ENCODE peak calls at places on chromosomes 7 and 10, in six cellular contexts. One of them, this sample, is unnamed.

GRCh38 chr7:51590746-51591145 is 274.1 kb upstream of the COBL start:
- DNase-seq in H1: peak
- DNase-seq in IMR-90: no peak
- DNase-seq in neuronal stem cell: no peak
- DNase-seq in H9: peak
- DNase-seq in mesenchymal stem cell: no peak
- DNase-seq in this sample: peak

GRCh38 chr10:31630866-31631567 is 297.6 kb downstream of the ARHGAP12 start:
- DNase-seq in H1: no peak
- DNase-seq in IMR-90: no peak
- DNase-seq in neuronal stem cell: no peak
- DNase-seq in H9: no peak
- DNase-seq in mesenchymal stem cell: peak
- DNase-seq in this sample: no peak

GRCh38 chr7:7100432-7100849 is 81.9 kb upstream of the C1GALT1 start:
- DNase-seq in mesenchymal stem cell: peak
- DNase-seq in H9: peak
- DNase-seq in H1: peak
- DNase-seq in neuronal stem cell: peak
- DNase-seq in IMR-90: no peak
- DNase-seq in this sample: peak

GRCh38 chr10:3689871-3690510 is 95.0 kb downstream of the KLF6 start:
- DNase-seq in mesenchymal stem cell: no peak
- DNase-seq in neuronal stem cell: no peak
- DNase-seq in IMR-90: peak
- DNase-seq in H9: no peak
- DNase-seq in H1: no peak
- DNase-seq in this sample: no peak

GRCh38 chr10:49651039-49651835 is 28.2 kb upstream of the C10orf53 start:
- DNase-seq in neuronal stem cell: no peak
- DNase-seq in mesenchymal stem cell: no peak
- DNase-seq in H1: no peak
- DNase-seq in IMR-90: no peak
- DNase-seq in H9: peak
- DNase-seq in this sample: no peak

GRCh38 chr7:110399421-110399820 is 691.5 kb upstream of the LRRN3 start:
- DNase-seq in mesenchymal stem cell: no peak
- DNase-seq in IMR-90: peak
- DNase-seq in H1: no peak
- DNase-seq in neuronal stem cell: no peak
- DNase-seq in H9: no peak
- DNase-seq in this sample: no peak

GRCh38 chr10:116104210-116104932 is 168.6 kb downstream of the GFRA1 start:
- DNase-seq in H1: no peak
- DNase-seq in IMR-90: no peak
- DNase-seq in H9: no peak
- DNase-seq in mesenchymal stem cell: no peak
- DNase-seq in neuronal stem cell: no peak
- DNase-seq in this sample: no peak

GRCh38 chr10:78071140-78071856 is 37.6 kb downstream of the RPS24 start:
- DNase-seq in IMR-90: no peak
- DNase-seq in mesenchymal stem cell: no peak
- DNase-seq in neuronal stem cell: no peak
- DNase-seq in H9: no peak
- DNase-seq in H1: no peak
- DNase-seq in this sample: no peak

GRCh38 chr7:68730871-68731403 is 867.3 kb upstream of the AUTS2 start:
- DNase-seq in IMR-90: no peak
- DNase-seq in neuronal stem cell: no peak
- DNase-seq in H9: no peak
- DNase-seq in H1: no peak
- DNase-seq in mesenchymal stem cell: no peak
- DNase-seq in this sample: no peak

GRCh38 chr10:34489436-34489835 is 325.7 kb downstream of the PARD3 start:
- DNase-seq in mesenchymal stem cell: no peak
- DNase-seq in neuronal stem cell: no peak
- DNase-seq in IMR-90: no peak
- DNase-seq in H9: no peak
- DNase-seq in H1: no peak
- DNase-seq in this sample: no peak
- H2BK15ac ChIP-seq in mesenchymal stem cell: no peak
- H2BK15ac ChIP-seq in neuronal stem cell: no peak
- H2BK15ac ChIP-seq in IMR-90: no peak
- H2BK15ac ChIP-seq in H9: no peak
- H2BK15ac ChIP-seq in H1: no peak
- H2BK15ac ChIP-seq in this sample: no peak

GRCh38 chr10:35890970-35891330 is 248.9 kb upstream of the FZD8 start:
- DNase-seq in H1: no peak
- DNase-seq in mesenchymal stem cell: peak
- DNase-seq in neuronal stem cell: no peak
- DNase-seq in IMR-90: no peak
- DNase-seq in H9: no peak
- DNase-seq in this sample: no peak
- H2BK15ac ChIP-seq in H1: no peak
- H2BK15ac ChIP-seq in mesenchymal stem cell: no peak
- H2BK15ac ChIP-seq in neuronal stem cell: no peak
- H2BK15ac ChIP-seq in IMR-90: peak
- H2BK15ac ChIP-seq in H9: no peak
- H2BK15ac ChIP-seq in this sample: no peak

GRCh38 chr10:13827418-13827817 is 240.7 kb downstream of the PRPF18 start:
- DNase-seq in neuronal stem cell: no peak
- DNase-seq in IMR-90: peak
- DNase-seq in H9: no peak
- DNase-seq in mesenchymal stem cell: no peak
- DNase-seq in H1: no peak
- DNase-seq in this sample: no peak
- H2BK15ac ChIP-seq in neuronal stem cell: no peak
- H2BK15ac ChIP-seq in IMR-90: no peak
- H2BK15ac ChIP-seq in H9: no peak
- H2BK15ac ChIP-seq in mesenchymal stem cell: no peak
- H2BK15ac ChIP-seq in H1: no peak
- H2BK15ac ChIP-seq in this sample: no peak

GRCh38 chr7:101156277-101156676 is 2.0 kb downstream of the AP1S1 start:
- DNase-seq in mesenchymal stem cell: no peak
- DNase-seq in H9: no peak
- DNase-seq in neuronal stem cell: no peak
- DNase-seq in IMR-90: no peak
- DNase-seq in H1: no peak
- DNase-seq in this sample: peak

GRCh38 chr7:101155303-101155702 is 1.0 kb downstream of the AP1S1 start:
- DNase-seq in IMR-90: no peak
- DNase-seq in H9: no peak
- DNase-seq in mesenchymal stem cell: no peak
- DNase-seq in neuronal stem cell: no peak
- DNase-seq in H1: no peak
- DNase-seq in this sample: no peak

GRCh38 chr7:101156866-101157589 is 2.8 kb downstream of the AP1S1 start:
- DNase-seq in IMR-90: no peak
- DNase-seq in neuronal stem cell: no peak
- DNase-seq in H1: no peak
- DNase-seq in H9: peak
- DNase-seq in mesenchymal stem cell: no peak
- DNase-seq in this sample: peak

GRCh38 chr7:101153969-101154692 is at the start of gene AP1S1:
- DNase-seq in IMR-90: peak
- DNase-seq in H9: peak
- DNase-seq in neuronal stem cell: peak
- DNase-seq in H1: peak
- DNase-seq in mesenchymal stem cell: peak
- DNase-seq in this sample: peak

DNA sequence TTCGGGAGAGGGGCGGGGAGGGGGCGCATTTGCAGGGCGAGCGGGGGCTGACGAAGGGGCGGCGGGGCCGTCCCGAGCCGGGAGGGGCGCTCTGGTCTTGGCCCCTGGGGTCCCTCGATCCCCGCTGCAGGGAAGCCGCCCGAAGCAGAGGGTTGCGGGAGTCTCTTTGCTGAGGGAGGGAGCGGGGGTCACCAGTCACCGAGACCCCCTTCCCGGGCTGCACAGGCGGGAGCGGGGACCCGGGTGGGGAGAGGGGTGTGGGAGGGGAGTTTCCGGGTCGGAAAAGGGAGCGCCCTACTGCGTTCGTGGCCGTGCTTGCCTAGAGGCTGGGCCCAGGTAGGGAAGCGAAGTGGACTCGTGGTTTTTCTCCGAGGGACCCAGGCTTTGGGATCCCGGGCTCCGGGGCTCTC is 422 bp downstream of the AP1S1 start:
- DNase-seq in mesenchymal stem cell: no peak
- DNase-seq in H1: no peak
- DNase-seq in neuronal stem cell: no peak
- DNase-seq in IMR-90: no peak
- DNase-seq in H9: no peak
- DNase-seq in this sample: no peak
- H2BK15ac ChIP-seq in mesenchymal stem cell: peak
- H2BK15ac ChIP-seq in H1: no peak
- H2BK15ac ChIP-seq in neuronal stem cell: peak
- H2BK15ac ChIP-seq in IMR-90: no peak
- H2BK15ac ChIP-seq in H9: no peak
- H2BK15ac ChIP-seq in this sample: no peak

DNA sequence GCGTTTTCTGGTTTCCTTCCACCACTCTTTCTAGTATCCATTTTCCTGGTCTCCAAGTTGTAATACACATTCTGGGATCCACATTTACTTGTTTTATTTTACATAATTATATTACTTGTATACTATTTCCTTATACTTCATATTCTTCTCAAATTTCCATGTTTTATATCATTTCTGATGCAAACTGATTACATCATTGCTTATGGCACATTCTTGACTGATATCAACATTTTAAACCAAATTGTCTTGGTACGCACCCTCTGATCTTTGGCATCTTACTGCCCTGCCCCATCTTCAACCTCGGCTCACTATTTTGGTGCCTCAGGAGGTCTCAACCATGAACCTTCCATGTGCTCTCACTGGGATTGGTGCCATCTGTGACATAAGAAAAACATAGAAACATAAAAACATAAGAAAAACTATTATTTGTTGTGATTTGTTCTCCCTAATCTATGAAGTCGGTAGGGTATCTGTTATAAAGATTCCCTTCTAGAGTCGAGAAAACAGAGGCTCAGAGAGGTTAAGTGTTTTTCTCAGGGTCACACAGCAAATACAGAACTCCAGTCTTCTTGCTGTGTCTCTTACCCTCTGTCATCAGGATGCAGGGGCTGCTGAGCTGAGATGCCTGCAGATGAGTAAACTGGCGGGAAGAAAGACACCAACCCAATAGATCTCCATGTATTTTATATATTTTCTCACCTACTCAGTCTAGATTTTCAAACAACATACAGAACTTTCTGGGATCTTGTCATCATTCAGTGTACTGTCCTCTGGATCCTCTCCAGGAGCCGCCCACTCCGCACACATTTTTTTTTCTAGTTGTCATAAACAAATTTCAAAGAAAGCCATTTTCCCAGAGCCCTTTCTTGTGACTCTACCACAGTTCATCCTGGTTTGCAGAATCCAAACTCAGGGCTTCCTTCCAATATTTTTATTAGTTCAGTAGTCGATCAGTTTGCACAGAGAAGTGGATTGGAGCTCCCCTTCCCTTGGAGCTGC is 79.5 kb downstream of the PARP12 start:
- DNase-seq in H1: no peak
- DNase-seq in neuronal stem cell: no peak
- DNase-seq in H9: no peak
- DNase-seq in IMR-90: peak
- DNase-seq in mesenchymal stem cell: peak
- DNase-seq in this sample: no peak
- H2BK15ac ChIP-seq in H1: no peak
- H2BK15ac ChIP-seq in neuronal stem cell: no peak
- H2BK15ac ChIP-seq in H9: no peak
- H2BK15ac ChIP-seq in IMR-90: no peak
- H2BK15ac ChIP-seq in mesenchymal stem cell: no peak
- H2BK15ac ChIP-seq in this sample: no peak

GRCh38 chr7:100107125-100107737 is 5.8 kb downstream of the AP4M1 start:
- DNase-seq in mesenchymal stem cell: no peak
- DNase-seq in H1: no peak
- DNase-seq in neuronal stem cell: no peak
- DNase-seq in IMR-90: no peak
- DNase-seq in H9: no peak
- DNase-seq in this sample: no peak
- H2BK15ac ChIP-seq in mesenchymal stem cell: peak
- H2BK15ac ChIP-seq in H1: no peak
- H2BK15ac ChIP-seq in neuronal stem cell: no peak
- H2BK15ac ChIP-seq in IMR-90: no peak
- H2BK15ac ChIP-seq in H9: no peak
- H2BK15ac ChIP-seq in this sample: no peak

GRCh38 chr7:80284848-80285247 is 150.2 kb downstream of the GNAI1 start:
- DNase-seq in mesenchymal stem cell: peak
- DNase-seq in H1: no peak
- DNase-seq in neuronal stem cell: no peak
- DNase-seq in IMR-90: peak
- DNase-seq in H9: no peak
- DNase-seq in this sample: no peak
- H2BK15ac ChIP-seq in mesenchymal stem cell: no peak
- H2BK15ac ChIP-seq in H1: no peak
- H2BK15ac ChIP-seq in neuronal stem cell: no peak
- H2BK15ac ChIP-seq in IMR-90: no peak
- H2BK15ac ChIP-seq in H9: no peak
- H2BK15ac ChIP-seq in this sample: no peak